ENCODE peak calls at places on chromosomes 5 and 9, in seven cellular contexts. P is WERI-Rb-1, O is fibroblast of the aortic adventitia, N is pancreas, Z is fibroblast of mammary gland, T is GM12878, A is testis. X is an unnamed sample.

GRCh38 chr5:180090769-180091546 is 19.4 kb upstream of the RNF130 start:
- DNase-seq in P (peak), O (peak), N (peak), Z (peak), T (no peak), A (peak), X (peak)

GRCh38 chr9:126777733-126778132 is 27.1 kb upstream of the ZBTB43 start:
- DNase-seq in P (peak), O (no peak), N (no peak), Z (no peak), T (no peak), A (no peak), X (no peak)

GRCh38 chr5:75040973-75041372 is 11.4 kb downstream of the GCNT4 start:
- DNase-seq in P (no peak), O (peak), N (no peak), Z (peak), T (no peak), A (no peak), X (peak)

GRCh38 chr9:88007291-88007650 is 32.9 kb upstream of the CDK20 start:
- DNase-seq in P (no peak), O (no peak), N (no peak), Z (no peak), T (no peak), A (no peak), X (no peak)

GRCh38 chr5:169695025-169695625 is 58.0 kb downstream of the DOCK2 start:
- DNase-seq in P (no peak), O (no peak), N (no peak), Z (peak), T (no peak), A (no peak), X (no peak)

GRCh38 chr5:157744055-157745011 is 821 bp downstream of the LSM11 start:
- DNase-seq in P (peak), O (no peak), N (peak), Z (no peak), T (no peak), A (no peak), X (peak)

GRCh38 chr9:78967557-78968212 is 604.1 kb upstream of the TLE4 start:
- DNase-seq in P (no peak), O (no peak), N (no peak), Z (no peak), T (no peak), A (no peak), X (no peak)

GRCh38 chr5:165161204-165161603 is 1655.8 kb downstream of the MAT2B start:
- DNase-seq in P (no peak), O (no peak), N (no peak), Z (no peak), T (no peak), A (no peak), X (no peak)

GRCh38 chr9:78297672-78297961 is 692 bp downstream of the PSAT1 start:
- DNase-seq in P (no peak), O (no peak), N (no peak), Z (peak), T (no peak), A (peak), X (peak)

GRCh38 chr5:144484124-144484897 is 313.6 kb downstream of the KCTD16 start:
- DNase-seq in P (no peak), O (peak), N (no peak), Z (peak), T (no peak), A (no peak), X (peak)

GRCh38 chr5:169281625-169282024 is 19.3 kb downstream of the SLIT3 start:
- DNase-seq in P (no peak), O (no peak), N (no peak), Z (no peak), T (no peak), A (no peak), X (no peak)

GRCh38 chr9:108434502-108434901 is 421.3 kb downstream of the ACTL7B start:
- DNase-seq in P (no peak), O (peak), N (no peak), Z (peak), T (no peak), A (no peak), X (peak)

GRCh38 chr9:94869415-94869838 is 142.9 kb downstream of the AOPEP start:
- DNase-seq in P (no peak), O (peak), N (no peak), Z (no peak), T (no peak), A (no peak), X (peak)

GRCh38 chr9:37342493-37342892 is 80.0 kb upstream of the GRHPR start:
- DNase-seq in P (no peak), O (no peak), N (no peak), Z (no peak), T (no peak), A (no peak), X (no peak)

GRCh38 chr5:178112545-178112944 is 787 bp upstream of the N4BP3 start:
- DNase-seq in P (no peak), O (no peak), N (no peak), Z (no peak), T (no peak), A (no peak), X (no peak)

GRCh38 chr9:116574027-116574679 is 113.0 kb upstream of the TRIM32 start:
- DNase-seq in P (peak), O (peak), N (no peak), Z (no peak), T (no peak), A (no peak), X (peak)

GRCh38 chr9:92680166-92681119 is 10.5 kb upstream of the IPPK start:
- DNase-seq in P (no peak), O (peak), N (no peak), Z (peak), T (no peak), A (no peak), X (no peak)

GRCh38 chr5:91121347-91121993 is 261.6 kb downstream of the ARRDC3 start:
- DNase-seq in P (no peak), O (no peak), N (no peak), Z (no peak), T (no peak), A (no peak), X (peak)

GRCh38 chr5:73264626-73265025 is 91.6 kb downstream of the TMEM174 start:
- DNase-seq in P (no peak), O (no peak), N (no peak), Z (no peak), T (no peak), A (no peak), X (no peak)

GRCh38 chr5:123708074-123708806 is 196.3 kb downstream of the CSNK1G3 start:
- DNase-seq in P (no peak), O (peak), N (no peak), Z (peak), T (no peak), A (no peak), X (peak)

DNA sequence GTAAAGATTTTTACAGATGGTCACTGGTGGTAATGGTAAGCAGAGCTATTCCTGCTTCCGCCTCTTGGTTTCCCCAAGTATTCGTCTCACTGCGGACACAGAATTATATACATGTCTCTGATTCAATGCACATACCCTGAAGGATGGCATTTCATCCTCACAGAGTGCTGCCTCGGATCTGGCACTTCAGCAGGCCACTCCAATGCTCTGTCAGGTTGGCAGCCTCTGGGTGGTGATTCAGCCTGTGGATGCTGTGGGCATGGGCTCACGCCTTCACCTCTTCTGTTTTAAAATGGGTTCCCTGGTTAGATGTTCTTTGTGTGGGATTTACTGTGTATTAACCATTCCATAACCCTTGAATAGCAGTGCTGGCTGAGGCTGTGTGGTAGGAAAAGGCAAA is 182.6 kb upstream of the ZNF608 start:
- DNase-seq in P (no peak), O (no peak), N (no peak), Z (no peak), T (no peak), A (no peak), X (no peak)
- TF ChIP-seq CTCF in P (no peak), O (no peak), N (no peak), Z (no peak), T (no peak), A (no peak), X (no peak)

GRCh38 chr9:715310-715709 is 126.2 kb upstream of the DMRT1 start:
- DNase-seq in P (no peak), O (no peak), N (no peak), Z (peak), T (no peak), A (no peak), X (no peak)

GRCh38 chr9:715743-716400 is 125.6 kb upstream of the DMRT1 start:
- DNase-seq in P (no peak), O (peak), N (no peak), Z (peak), T (no peak), A (no peak), X (no peak)

GRCh38 chr9:720239-720881 is 121.1 kb upstream of the DMRT1 start:
- DNase-seq in P (no peak), O (no peak), N (no peak), Z (no peak), T (no peak), A (no peak), X (no peak)

GRCh38 chr9:714675-715074 is 126.8 kb upstream of the DMRT1 start:
- DNase-seq in P (no peak), O (no peak), N (no peak), Z (peak), T (no peak), A (no peak), X (no peak)

GRCh38 chr9:717722-718121 is 123.8 kb upstream of the DMRT1 start:
- DNase-seq in P (no peak), O (no peak), N (no peak), Z (no peak), T (no peak), A (no peak), X (peak)
- H3K4me3 ChIP-seq in P (no peak), O (no peak), N (no peak), Z (no peak), T (no peak), A (no peak), X (no peak)

GRCh38 chr9:119375892-119376291 is 6.7 kb upstream of the BRINP1 start:
- DNase-seq in P (peak), O (peak), N (no peak), Z (peak), T (no peak), A (peak), X (peak)
- TF ChIP-seq CTCF in P (peak), O (no peak), N (no peak), Z (peak), T (peak), A (peak), X (no peak)

DNA sequence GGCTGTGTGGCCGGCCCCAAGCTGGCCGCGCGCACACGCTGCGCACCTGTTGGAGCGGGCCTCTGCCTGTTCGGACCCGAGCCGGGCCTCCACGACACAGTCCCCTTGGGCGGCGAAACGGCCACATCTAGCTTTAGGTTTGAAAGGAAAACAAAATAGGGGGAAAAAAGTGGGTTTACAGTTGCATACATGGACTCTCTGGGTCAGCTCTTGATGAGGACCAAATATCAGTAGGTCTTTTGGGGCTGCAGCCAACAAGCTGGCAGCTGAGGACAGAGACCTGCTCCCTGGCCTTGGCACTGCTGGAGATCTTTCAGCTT is 20.7 kb downstream of the IGIP start:
- DNase-seq in P (no peak), O (no peak), N (no peak), Z (no peak), T (no peak), A (no peak), X (no peak)
- H3K4me3 ChIP-seq in P (no peak), O (no peak), N (no peak), Z (no peak), T (no peak), A (peak), X (no peak)

GRCh38 chr9:136774416-136775045 is 10.2 kb upstream of the LCN15 start:
- DNase-seq in P (no peak), O (no peak), N (no peak), Z (no peak), T (no peak), A (no peak), X (no peak)

GRCh38 chr9:136773386-136774044 is 9.2 kb upstream of the LCN15 start:
- DNase-seq in P (peak), O (no peak), N (no peak), Z (no peak), T (no peak), A (no peak), X (no peak)

GRCh38 chr9:136771907-136772306 is 7.6 kb upstream of the LCN15 start:
- DNase-seq in P (no peak), O (no peak), N (no peak), Z (no peak), T (no peak), A (no peak), X (no peak)

GRCh38 chr9:136765041-136765440 is 723 bp upstream of the LCN15 start:
- DNase-seq in P (no peak), O (no peak), N (no peak), Z (no peak), T (no peak), A (peak), X (no peak)

GRCh38 chr9:136769710-136770191 is 5.4 kb upstream of the LCN15 start:
- DNase-seq in P (peak), O (no peak), N (no peak), Z (no peak), T (no peak), A (peak), X (no peak)
- TF ChIP-seq CTCF in P (peak), O (peak), N (peak), Z (peak), T (peak), A (peak), X (peak)

GRCh38 chr5:37838152-37838932 is 1.5 kb downstream of the GDNF start:
- DNase-seq in P (peak), O (peak), N (peak), Z (peak), T (no peak), A (peak), X (peak)
- H3K4me3 ChIP-seq in P (peak), O (peak), N (no peak), Z (peak), T (no peak), A (no peak), X (peak)

GRCh38 chr5:154196955-154197652 is 6.6 kb downstream of the GALNT10 start:
- DNase-seq in P (no peak), O (peak), N (no peak), Z (peak), T (no peak), A (no peak), X (peak)
- TF ChIP-seq CTCF in P (peak), O (peak), N (no peak), Z (peak), T (peak), A (no peak), X (peak)

DNA sequence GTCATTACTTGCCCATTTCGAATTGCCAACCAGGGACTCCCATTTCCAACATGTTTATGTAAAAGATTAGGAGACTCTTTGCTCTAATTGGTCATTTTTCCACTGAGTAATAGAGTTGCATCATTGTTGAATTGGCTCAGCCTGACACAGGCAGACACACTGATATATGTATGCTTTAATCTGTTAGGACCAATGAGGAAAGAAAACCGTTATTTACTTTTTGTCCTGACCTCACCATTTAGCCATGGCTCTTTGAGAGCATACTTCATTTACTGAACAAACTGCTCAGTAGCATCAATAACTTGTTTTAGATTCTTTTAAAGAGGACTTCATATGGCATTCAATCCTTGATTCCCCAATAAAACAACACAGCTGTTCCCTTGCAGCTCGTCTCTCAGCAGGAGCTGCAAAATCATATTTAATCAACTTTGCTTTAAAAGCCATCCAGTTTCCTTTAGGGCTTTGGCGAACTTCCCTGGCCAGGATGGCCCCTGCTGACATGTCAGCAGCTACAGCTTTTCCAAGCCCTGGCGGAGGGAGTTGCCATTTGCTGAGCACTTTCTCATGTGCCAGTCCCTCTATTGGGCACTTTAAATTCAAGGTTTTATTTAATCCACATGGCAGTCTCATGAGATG is 251.5 kb upstream of the TNC start:
- DNase-seq in P (no peak), O (peak), N (no peak), Z (peak), T (no peak), A (no peak), X (peak)
- H3K4me3 ChIP-seq in P (no peak), O (no peak), N (no peak), Z (no peak), T (no peak), A (no peak), X (no peak)

GRCh38 chr5:176562189-176562588 is 13.0 kb downstream of the CDHR2 start:
- DNase-seq in P (no peak), O (no peak), N (no peak), Z (no peak), T (no peak), A (no peak), X (no peak)

GRCh38 chr5:176560364-176560763 is 11.2 kb downstream of the CDHR2 start:
- DNase-seq in P (no peak), O (no peak), N (no peak), Z (no peak), T (no peak), A (no peak), X (no peak)

GRCh38 chr5:176561259-176561658 is 12.1 kb downstream of the CDHR2 start:
- DNase-seq in P (no peak), O (no peak), N (no peak), Z (no peak), T (no peak), A (no peak), X (no peak)

GRCh38 chr5:176557846-176558245 is 8.7 kb downstream of the CDHR2 start:
- DNase-seq in P (no peak), O (no peak), N (no peak), Z (no peak), T (no peak), A (no peak), X (no peak)

DNA sequence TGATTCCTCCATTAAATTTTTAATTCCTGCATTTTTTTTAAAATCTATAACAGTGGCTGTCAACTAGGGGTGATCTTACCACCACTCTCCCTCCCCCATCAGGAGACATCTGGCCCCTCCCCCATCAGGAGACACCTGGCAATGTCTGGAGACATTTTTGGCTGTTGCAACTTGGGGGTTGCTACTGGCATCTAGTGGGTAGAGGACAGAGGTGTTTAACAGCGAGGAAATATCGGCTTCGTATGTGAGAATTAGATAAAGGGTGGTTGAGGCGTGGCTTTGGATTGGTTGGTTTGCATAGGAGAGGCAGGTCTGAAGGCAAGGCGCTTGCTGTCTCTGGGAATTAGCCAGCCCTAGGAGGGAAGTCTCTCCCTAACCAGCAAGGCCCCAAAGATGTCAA is 10.5 kb downstream of the CDHR2 start:
- DNase-seq in P (no peak), O (no peak), N (no peak), Z (no peak), T (no peak), A (no peak), X (peak)
- TF ChIP-seq CTCF in P (no peak), O (no peak), N (no peak), Z (no peak), T (no peak), A (no peak), X (no peak)